ENCODE peak calls at places on chromosomes 7 and 10, in four cellular contexts. E is hepatocyte, L is GM20000, W is GM10248. I is an unnamed sample.

GRCh38 chr7:45580053-45580872 is 6.1 kb downstream of the ADCY1 start:
- DNase-seq in E (no peak), L (no peak), W (no peak), I (no peak)

GRCh38 chr7:80450621-80451308 is 61.1 kb downstream of the GNAT3 start:
- DNase-seq in E (peak), L (no peak), W (no peak), I (no peak)

GRCh38 chr10:10774416-10774815 is 243.3 kb upstream of the CELF2 start:
- DNase-seq in E (no peak), L (no peak), W (no peak), I (no peak)

GRCh38 chr10:49281461-49281860 is 17.5 kb upstream of the C10orf71 start:
- DNase-seq in E (no peak), L (no peak), W (no peak), I (no peak)

GRCh38 chr7:1669486-1669951 is 558 bp upstream of the ELFN1 start:
- DNase-seq in E (peak), L (no peak), W (peak), I (no peak)

GRCh38 chr10:14413583-14413982 is 82.9 kb upstream of the FRMD4A start:
- DNase-seq in E (no peak), L (no peak), W (no peak), I (no peak)

GRCh38 chr10:72175166-72175565 is 40.6 kb upstream of the ANAPC16 start:
- DNase-seq in E (no peak), L (no peak), W (no peak), I (no peak)

GRCh38 chr7:3655635-3656034 is 354.6 kb downstream of the SDK1 start:
- DNase-seq in E (no peak), L (no peak), W (no peak), I (no peak)

GRCh38 chr10:14917827-14918226 is 36.1 kb downstream of the DCLRE1C start:
- DNase-seq in E (no peak), L (no peak), W (no peak), I (no peak)

GRCh38 chr10:115092555-115093285 is 445 bp upstream of the ATRNL1 start:
- DNase-seq in E (peak), L (peak), W (peak), I (no peak)

GRCh38 chr7:64463636-64464375 is 99.1 kb downstream of the ZNF680 start:
- DNase-seq in E (no peak), L (no peak), W (no peak), I (peak)

GRCh38 chr10:129537178-129537577 is 70.1 kb downstream of the MGMT start:
- DNase-seq in E (no peak), L (no peak), W (no peak), I (no peak)

GRCh38 chr10:35178305-35178704 is 51.7 kb downstream of the CREM start:
- DNase-seq in E (peak), L (no peak), W (no peak), I (no peak)

GRCh38 chr10:5965266-5965665 is 12.1 kb downstream of the IL15RA start:
- DNase-seq in E (no peak), L (no peak), W (no peak), I (no peak)

GRCh38 chr10:5963591-5963990 is 13.8 kb downstream of the IL15RA start:
- DNase-seq in E (no peak), L (no peak), W (no peak), I (no peak)

GRCh38 chr10:5964736-5965135 is 12.6 kb downstream of the IL15RA start:
- DNase-seq in E (no peak), L (no peak), W (no peak), I (no peak)

GRCh38 chr10:5961405-5962100 is 15.8 kb downstream of the IL15RA start:
- DNase-seq in E (no peak), L (no peak), W (peak), I (peak)

DNA sequence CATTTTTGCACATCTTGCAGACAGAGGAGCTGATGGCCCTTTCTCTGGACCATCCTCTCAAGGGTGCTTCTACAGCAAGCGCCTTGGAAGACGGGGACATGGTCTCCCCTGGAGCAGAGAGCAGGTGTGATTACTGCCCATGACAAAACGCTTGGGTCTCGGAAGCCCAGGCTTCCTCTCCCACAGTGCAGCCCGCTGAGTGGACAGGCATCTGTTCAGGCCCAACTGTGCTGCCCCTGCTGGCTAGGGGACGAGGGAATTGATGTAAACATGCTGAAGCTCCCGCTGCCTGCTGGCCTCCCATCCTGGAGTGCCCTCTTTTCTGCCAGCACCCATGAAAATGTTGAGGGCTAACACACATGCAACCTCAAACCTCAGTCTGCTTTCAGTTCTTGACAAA is 14.3 kb downstream of the IL15RA start:
- DNase-seq in E (no peak), L (no peak), W (no peak), I (no peak)
- TF ChIP-seq CTCF in E (no peak), L (no peak), W (no peak), I (no peak)

DNA sequence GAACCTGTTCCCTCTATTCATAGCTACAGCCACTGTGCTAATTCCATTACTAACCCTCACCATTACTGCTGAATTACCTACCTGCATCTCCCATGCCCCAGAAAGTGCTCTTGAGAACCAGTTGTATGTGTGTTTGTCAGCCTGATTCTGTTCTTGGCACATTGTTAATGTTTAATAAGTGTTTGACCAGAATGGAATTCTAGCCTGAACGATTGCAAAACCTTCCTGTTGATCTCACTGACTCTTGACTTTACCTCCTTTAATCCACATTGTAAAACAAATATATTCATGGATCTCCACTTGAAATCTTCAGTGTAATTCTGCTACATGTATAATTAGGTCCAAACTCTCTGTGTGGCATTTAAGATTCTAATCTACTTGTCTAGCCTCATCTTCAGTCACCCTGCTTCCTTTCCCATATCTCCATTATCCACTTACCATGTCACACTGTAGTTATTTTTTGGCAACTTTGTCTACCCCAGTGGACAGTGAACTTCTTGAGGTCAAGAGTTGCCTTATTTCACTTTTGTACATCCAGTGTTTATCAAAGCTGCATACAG is 4.9 kb downstream of the ZNF277 start:
- DNase-seq in E (peak), L (no peak), W (no peak), I (no peak)
- TF ChIP-seq CTCF in E (no peak), L (no peak), W (no peak), I (no peak)

DNA sequence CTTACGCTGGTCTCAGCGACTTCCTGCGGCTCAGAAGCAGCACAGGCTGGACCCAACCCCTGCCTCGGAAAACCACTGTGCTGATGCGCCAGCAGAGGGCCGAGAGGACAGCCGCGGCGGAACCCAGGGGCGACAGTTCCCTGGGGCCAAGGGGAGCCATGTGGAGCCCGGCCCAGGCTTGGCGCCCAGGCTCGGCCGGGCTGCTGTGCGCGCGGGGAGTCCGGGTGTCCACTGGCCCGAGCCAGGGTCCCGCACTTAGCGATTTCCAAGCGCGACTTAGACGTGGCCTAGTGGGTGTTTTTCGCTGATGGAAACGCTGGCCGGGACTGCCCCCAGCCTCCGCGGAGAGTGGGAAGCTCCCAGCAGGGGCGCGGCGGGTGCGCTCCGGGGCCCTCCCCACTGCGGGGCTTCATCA is 18.6 kb upstream of the ZNF32 start:
- DNase-seq in E (peak), L (peak), W (no peak), I (no peak)
- TF ChIP-seq CTCF in E (peak), L (no peak), W (no peak), I (peak)

DNA sequence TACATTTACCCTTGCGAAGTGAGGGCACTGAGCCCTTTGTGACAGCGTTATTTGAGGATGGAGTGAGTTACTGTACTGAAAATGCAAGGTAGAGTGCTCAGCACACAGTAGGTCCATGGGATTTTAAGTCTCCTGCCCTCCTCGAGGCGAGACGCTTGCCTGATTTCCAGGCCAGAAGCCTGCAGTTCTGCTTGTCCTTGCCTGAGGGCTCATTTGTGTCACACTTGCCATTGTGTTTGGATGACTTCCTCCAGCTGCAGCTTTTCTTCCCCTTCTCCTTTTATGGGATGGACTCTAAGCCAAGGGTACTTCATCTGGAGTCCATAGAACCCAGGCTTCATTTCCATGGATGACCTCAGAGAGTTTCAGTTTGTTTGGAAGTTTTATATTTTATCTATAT is 304.3 kb upstream of the BMPER start:
- DNase-seq in E (no peak), L (no peak), W (no peak), I (no peak)
- TF ChIP-seq CTCF in E (no peak), L (no peak), W (no peak), I (no peak)

DNA sequence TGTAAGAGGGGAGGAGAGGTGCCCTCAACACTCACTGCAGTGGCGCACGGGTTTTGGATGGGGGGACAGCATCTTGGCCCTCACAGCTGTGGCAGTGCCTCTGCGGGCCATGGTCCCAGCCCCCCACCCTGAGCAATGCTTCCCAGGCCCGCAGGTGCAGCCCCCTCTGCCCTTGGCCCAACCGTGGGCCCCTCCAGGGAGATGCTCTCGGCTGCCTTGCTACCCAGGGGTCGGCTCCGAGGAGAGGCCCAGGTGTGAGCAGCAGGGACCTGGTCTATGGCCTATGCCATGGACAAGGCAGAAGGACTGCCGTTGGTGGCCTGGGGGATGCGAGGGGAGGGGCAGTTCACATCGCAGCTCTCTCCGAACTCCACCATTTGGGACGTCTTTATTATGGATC is 159.2 kb downstream of the RNF216 start:
- DNase-seq in E (no peak), L (no peak), W (no peak), I (no peak)
- TF ChIP-seq CTCF in E (no peak), L (no peak), W (no peak), I (no peak)